ENCODE peak calls at places on chromosome 9, in seven cellular contexts. One of them, this sample, is unnamed.

GRCh38 chr9:21770877-21771560 is 31.4 kb upstream of the MTAP start:
- DNase-seq in epithelial cell of esophagus: peak; percentile 82
- DNase-seq in BJ: peak; percentile 25
- DNase-seq in sigmoid colon: no peak
- DNase-seq in body of pancreas: no peak
- DNase-seq in CD8-positive, alpha-beta T cell: no peak
- DNase-seq in endodermal cell: no peak
- DNase-seq in this sample: peak; percentile 93

GRCh38 chr9:100206899-100207298 is 107.9 kb downstream of the INVS start:
- DNase-seq in epithelial cell of esophagus: peak; percentile 52
- DNase-seq in BJ: no peak
- DNase-seq in sigmoid colon: no peak
- DNase-seq in body of pancreas: no peak
- DNase-seq in CD8-positive, alpha-beta T cell: no peak
- DNase-seq in endodermal cell: no peak
- DNase-seq in this sample: no peak

GRCh38 chr9:686381-686813 is 155.1 kb upstream of the DMRT1 start:
- DNase-seq in epithelial cell of esophagus: peak; percentile 97
- DNase-seq in BJ: no peak
- DNase-seq in sigmoid colon: no peak
- DNase-seq in body of pancreas: no peak
- DNase-seq in CD8-positive, alpha-beta T cell: no peak
- DNase-seq in endodermal cell: no peak
- DNase-seq in this sample: no peak

GRCh38 chr9:126638571-126639132 is 24.9 kb downstream of the LMX1B start:
- DNase-seq in epithelial cell of esophagus: peak; percentile 53
- DNase-seq in BJ: no peak
- DNase-seq in sigmoid colon: no peak
- DNase-seq in body of pancreas: peak; percentile 18
- DNase-seq in CD8-positive, alpha-beta T cell: no peak
- DNase-seq in endodermal cell: peak; percentile 86
- DNase-seq in this sample: no peak

GRCh38 chr9:94631599-94631998 is 7.7 kb downstream of the FBP1 start:
- DNase-seq in epithelial cell of esophagus: peak; percentile 24
- DNase-seq in BJ: no peak
- DNase-seq in sigmoid colon: no peak
- DNase-seq in body of pancreas: peak; percentile 29
- DNase-seq in CD8-positive, alpha-beta T cell: no peak
- DNase-seq in endodermal cell: peak; percentile 47
- DNase-seq in this sample: no peak

GRCh38 chr9:111743275-111743674 is 51.5 kb downstream of the SHOC1 start:
- DNase-seq in epithelial cell of esophagus: peak; percentile 97
- DNase-seq in BJ: no peak
- DNase-seq in sigmoid colon: no peak
- DNase-seq in body of pancreas: no peak
- DNase-seq in CD8-positive, alpha-beta T cell: no peak
- DNase-seq in endodermal cell: no peak
- DNase-seq in this sample: no peak

GRCh38 chr9:128863647-128864046 is 18.1 kb downstream of the KYAT1 start:
- DNase-seq in epithelial cell of esophagus: peak; percentile 65
- DNase-seq in BJ: no peak
- DNase-seq in sigmoid colon: peak; percentile 88
- DNase-seq in body of pancreas: peak; percentile 83
- DNase-seq in CD8-positive, alpha-beta T cell: peak; percentile 80
- DNase-seq in endodermal cell: peak; percentile 97
- DNase-seq in this sample: no peak

GRCh38 chr9:121725008-121725795 is 73.8 kb downstream of the DAB2IP start:
- DNase-seq in epithelial cell of esophagus: peak; percentile 97
- DNase-seq in BJ: peak; percentile 97
- DNase-seq in sigmoid colon: peak; percentile 99
- DNase-seq in body of pancreas: peak; percentile 92
- DNase-seq in CD8-positive, alpha-beta T cell: no peak
- DNase-seq in endodermal cell: no peak
- DNase-seq in this sample: peak; percentile 98

GRCh38 chr9:27870404-27870803 is 297.1 kb upstream of the C9orf72 start:
- DNase-seq in epithelial cell of esophagus: peak; percentile 75
- DNase-seq in BJ: no peak
- DNase-seq in sigmoid colon: no peak
- DNase-seq in body of pancreas: no peak
- DNase-seq in CD8-positive, alpha-beta T cell: no peak
- DNase-seq in endodermal cell: no peak
- DNase-seq in this sample: no peak

GRCh38 chr9:14340994-14341393 is 27.1 kb upstream of the NFIB start:
- DNase-seq in epithelial cell of esophagus: no peak
- DNase-seq in BJ: no peak
- DNase-seq in sigmoid colon: no peak
- DNase-seq in body of pancreas: no peak
- DNase-seq in CD8-positive, alpha-beta T cell: no peak
- DNase-seq in endodermal cell: no peak
- DNase-seq in this sample: no peak

GRCh38 chr9:136050266-136050705 is 44.8 kb downstream of the NACC2 start:
- DNase-seq in epithelial cell of esophagus: no peak
- DNase-seq in BJ: no peak
- DNase-seq in sigmoid colon: peak; percentile 70
- DNase-seq in body of pancreas: no peak
- DNase-seq in CD8-positive, alpha-beta T cell: no peak
- DNase-seq in endodermal cell: peak; percentile 60
- DNase-seq in this sample: no peak

DNA sequence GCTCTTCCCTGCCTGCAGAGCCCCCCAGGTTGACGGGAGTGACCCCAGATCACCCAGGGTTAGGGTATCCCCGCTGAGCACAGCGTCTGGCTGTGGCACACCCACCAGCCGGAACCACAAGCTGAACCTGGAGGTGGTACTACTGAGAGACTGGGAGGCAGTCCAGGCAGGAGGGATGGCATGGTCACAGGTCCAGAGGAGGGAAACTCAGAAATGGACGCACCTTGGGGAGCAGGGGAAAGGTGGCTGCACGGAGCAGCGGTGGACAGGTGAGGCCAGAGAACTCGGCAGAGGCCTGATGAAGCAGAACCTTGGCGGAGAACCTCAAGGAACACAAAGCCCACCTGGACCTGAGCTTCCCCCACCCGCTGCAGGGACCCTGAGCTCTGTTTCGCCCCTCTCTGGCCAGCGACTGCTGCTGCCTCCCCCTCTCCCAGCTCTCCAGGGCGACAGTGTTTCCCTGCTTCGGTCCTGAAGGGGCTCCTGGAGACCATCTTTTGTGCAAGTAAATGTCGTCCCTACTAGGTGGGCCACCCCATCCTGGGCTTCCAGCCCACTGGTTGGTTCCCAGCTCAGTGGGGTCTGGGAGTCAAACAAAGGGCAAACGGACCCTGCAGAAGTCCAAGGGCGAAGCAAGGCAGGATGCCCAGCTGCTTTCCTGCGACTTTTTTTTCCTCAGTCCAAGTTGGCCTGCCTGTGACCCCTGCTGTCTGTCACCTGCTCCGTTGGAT is 845 bp downstream of the ADGRD2 start:
- DNase-seq in epithelial cell of esophagus: no peak
- DNase-seq in BJ: no peak
- DNase-seq in sigmoid colon: no peak
- DNase-seq in body of pancreas: no peak
- DNase-seq in CD8-positive, alpha-beta T cell: no peak
- DNase-seq in endodermal cell: peak; percentile 63
- DNase-seq in this sample: no peak
- H3K4me3 ChIP-seq in epithelial cell of esophagus: no peak overlapping the region
- H3K4me3 ChIP-seq in BJ: no peak overlapping the region
- H3K4me3 ChIP-seq in sigmoid colon: no peak overlapping the region
- H3K4me3 ChIP-seq in body of pancreas: no peak overlapping the region
- H3K4me3 ChIP-seq in CD8-positive, alpha-beta T cell: no peak overlapping the region
- H3K4me3 ChIP-seq in endodermal cell: peak overlapping the region; percentile 66
- H3K4me3 ChIP-seq in this sample: peak overlapping the region; percentile 22

GRCh38 chr9:89985078-89985477 is 380.3 kb downstream of the GADD45G start:
- DNase-seq in epithelial cell of esophagus: no peak
- DNase-seq in BJ: no peak
- DNase-seq in sigmoid colon: no peak
- DNase-seq in body of pancreas: no peak
- DNase-seq in CD8-positive, alpha-beta T cell: no peak
- DNase-seq in endodermal cell: no peak
- DNase-seq in this sample: no peak

GRCh38 chr9:89982016-89982415 is 377.2 kb downstream of the GADD45G start:
- DNase-seq in epithelial cell of esophagus: no peak
- DNase-seq in BJ: no peak
- DNase-seq in sigmoid colon: no peak
- DNase-seq in body of pancreas: no peak
- DNase-seq in CD8-positive, alpha-beta T cell: no peak
- DNase-seq in endodermal cell: no peak
- DNase-seq in this sample: no peak

GRCh38 chr9:89986190-89986589 is 381.4 kb downstream of the GADD45G start:
- DNase-seq in epithelial cell of esophagus: peak; percentile 18
- DNase-seq in BJ: no peak
- DNase-seq in sigmoid colon: no peak
- DNase-seq in body of pancreas: no peak
- DNase-seq in CD8-positive, alpha-beta T cell: no peak
- DNase-seq in endodermal cell: no peak
- DNase-seq in this sample: no peak

GRCh38 chr9:89984214-89984613 is 379.4 kb downstream of the GADD45G start:
- DNase-seq in epithelial cell of esophagus: peak; percentile 87
- DNase-seq in BJ: no peak
- DNase-seq in sigmoid colon: no peak
- DNase-seq in body of pancreas: no peak
- DNase-seq in CD8-positive, alpha-beta T cell: no peak
- DNase-seq in endodermal cell: no peak
- DNase-seq in this sample: no peak

DNA sequence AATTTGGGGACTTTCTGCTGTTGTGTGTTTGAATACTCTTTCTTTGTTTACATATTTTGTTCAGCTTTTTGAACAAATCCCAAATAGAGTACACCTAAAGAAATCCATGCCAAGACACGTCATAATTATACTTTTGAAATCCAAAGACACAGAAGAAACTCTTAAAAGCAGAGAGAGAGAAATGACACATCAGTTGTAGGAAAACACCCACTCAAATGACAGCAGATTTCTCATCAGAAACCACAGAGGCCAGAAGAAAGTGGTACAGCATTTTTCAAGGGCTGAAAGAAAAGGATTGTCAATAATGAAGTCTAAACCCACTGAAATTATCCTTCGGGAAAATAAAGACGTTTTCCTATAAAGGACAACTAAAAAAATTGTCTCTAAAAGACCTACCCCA is 378.6 kb downstream of the GADD45G start:
- DNase-seq in epithelial cell of esophagus: peak; percentile 70
- DNase-seq in BJ: no peak
- DNase-seq in sigmoid colon: no peak
- DNase-seq in body of pancreas: no peak
- DNase-seq in CD8-positive, alpha-beta T cell: no peak
- DNase-seq in endodermal cell: no peak
- DNase-seq in this sample: no peak
- TF ChIP-seq CTCF in epithelial cell of esophagus: no peak
- TF ChIP-seq CTCF in BJ: no peak
- TF ChIP-seq CTCF in sigmoid colon: no peak
- TF ChIP-seq CTCF in body of pancreas: no peak
- TF ChIP-seq CTCF in CD8-positive, alpha-beta T cell: no peak
- TF ChIP-seq CTCF in endodermal cell: no peak
- TF ChIP-seq CTCF in this sample: no peak

GRCh38 chr9:92721548-92721947 is 43.1 kb downstream of the BICD2 start:
- DNase-seq in epithelial cell of esophagus: no peak
- DNase-seq in BJ: no peak
- DNase-seq in sigmoid colon: no peak
- DNase-seq in body of pancreas: no peak
- DNase-seq in CD8-positive, alpha-beta T cell: no peak
- DNase-seq in endodermal cell: no peak
- DNase-seq in this sample: no peak

GRCh38 chr9:92720209-92720765 is 44.3 kb downstream of the BICD2 start:
- DNase-seq in epithelial cell of esophagus: no peak
- DNase-seq in BJ: no peak
- DNase-seq in sigmoid colon: no peak
- DNase-seq in body of pancreas: no peak
- DNase-seq in CD8-positive, alpha-beta T cell: no peak
- DNase-seq in endodermal cell: no peak
- DNase-seq in this sample: no peak

GRCh38 chr9:92719028-92719647 is 45.5 kb downstream of the BICD2 start:
- DNase-seq in epithelial cell of esophagus: no peak
- DNase-seq in BJ: no peak
- DNase-seq in sigmoid colon: no peak
- DNase-seq in body of pancreas: no peak
- DNase-seq in CD8-positive, alpha-beta T cell: no peak
- DNase-seq in endodermal cell: no peak
- DNase-seq in this sample: no peak

GRCh38 chr9:92722386-92723298 is 42.0 kb downstream of the BICD2 start:
- DNase-seq in epithelial cell of esophagus: no peak
- DNase-seq in BJ: no peak
- DNase-seq in sigmoid colon: no peak
- DNase-seq in body of pancreas: no peak
- DNase-seq in CD8-positive, alpha-beta T cell: no peak
- DNase-seq in endodermal cell: no peak
- DNase-seq in this sample: no peak

GRCh38 chr9:92720807-92721535 is 43.7 kb downstream of the BICD2 start:
- DNase-seq in epithelial cell of esophagus: no peak
- DNase-seq in BJ: no peak
- DNase-seq in sigmoid colon: no peak
- DNase-seq in body of pancreas: no peak
- DNase-seq in CD8-positive, alpha-beta T cell: no peak
- DNase-seq in endodermal cell: no peak
- DNase-seq in this sample: no peak
- H3K4me3 ChIP-seq in epithelial cell of esophagus: no peak overlapping the region
- H3K4me3 ChIP-seq in BJ: no peak overlapping the region
- H3K4me3 ChIP-seq in sigmoid colon: no peak overlapping the region
- H3K4me3 ChIP-seq in body of pancreas: no peak overlapping the region
- H3K4me3 ChIP-seq in CD8-positive, alpha-beta T cell: no peak overlapping the region
- H3K4me3 ChIP-seq in endodermal cell: no peak overlapping the region
- H3K4me3 ChIP-seq in this sample: no peak overlapping the region

GRCh38 chr9:120441446-120442279 is 138.3 kb downstream of the CDK5RAP2 start:
- DNase-seq in epithelial cell of esophagus: peak; percentile 82
- DNase-seq in BJ: peak; percentile 41
- DNase-seq in sigmoid colon: no peak
- DNase-seq in body of pancreas: no peak
- DNase-seq in CD8-positive, alpha-beta T cell: no peak
- DNase-seq in endodermal cell: no peak
- DNase-seq in this sample: no peak

GRCh38 chr9:120438111-120438510 is 141.9 kb downstream of the CDK5RAP2 start:
- DNase-seq in epithelial cell of esophagus: peak; percentile 54
- DNase-seq in BJ: no peak
- DNase-seq in sigmoid colon: no peak
- DNase-seq in body of pancreas: no peak
- DNase-seq in CD8-positive, alpha-beta T cell: no peak
- DNase-seq in endodermal cell: no peak
- DNase-seq in this sample: no peak

GRCh38 chr9:120440791-120441190 is 139.2 kb downstream of the CDK5RAP2 start:
- DNase-seq in epithelial cell of esophagus: peak; percentile 51
- DNase-seq in BJ: no peak
- DNase-seq in sigmoid colon: no peak
- DNase-seq in body of pancreas: no peak
- DNase-seq in CD8-positive, alpha-beta T cell: no peak
- DNase-seq in endodermal cell: no peak
- DNase-seq in this sample: no peak

GRCh38 chr9:120436937-120437592 is 142.9 kb downstream of the CDK5RAP2 start:
- DNase-seq in epithelial cell of esophagus: no peak
- DNase-seq in BJ: no peak
- DNase-seq in sigmoid colon: peak; percentile 66
- DNase-seq in body of pancreas: peak; percentile 15
- DNase-seq in CD8-positive, alpha-beta T cell: no peak
- DNase-seq in endodermal cell: no peak
- DNase-seq in this sample: no peak

DNA sequence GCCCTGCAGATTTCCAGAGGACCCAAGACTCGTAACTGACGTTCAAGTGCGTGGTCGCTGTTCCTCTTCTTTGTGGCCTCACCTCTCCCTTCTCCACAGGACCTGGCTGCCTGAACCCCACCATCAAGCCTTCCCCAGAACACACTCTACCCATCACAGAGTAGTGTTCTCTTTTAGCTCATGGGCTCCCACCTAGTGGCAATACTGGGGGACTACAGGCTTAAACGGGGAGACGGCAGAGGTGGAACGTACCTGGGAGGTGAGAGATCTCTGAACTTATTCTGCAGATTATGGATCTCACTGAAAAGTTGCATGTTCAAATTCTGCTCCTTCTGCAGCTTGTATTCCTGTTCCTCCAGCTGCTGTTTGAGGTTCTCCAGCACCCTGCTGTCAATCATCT is 140.8 kb downstream of the CDK5RAP2 start:
- DNase-seq in epithelial cell of esophagus: peak; percentile 48
- DNase-seq in BJ: no peak
- DNase-seq in sigmoid colon: no peak
- DNase-seq in body of pancreas: no peak
- DNase-seq in CD8-positive, alpha-beta T cell: no peak
- DNase-seq in endodermal cell: peak; percentile 80
- DNase-seq in this sample: no peak
- TF ChIP-seq CTCF in epithelial cell of esophagus: peak; percentile 58
- TF ChIP-seq CTCF in BJ: peak; percentile 64
- TF ChIP-seq CTCF in sigmoid colon: no peak
- TF ChIP-seq CTCF in body of pancreas: no peak
- TF ChIP-seq CTCF in CD8-positive, alpha-beta T cell: peak; percentile 31
- TF ChIP-seq CTCF in endodermal cell: peak; percentile 76
- TF ChIP-seq CTCF in this sample: peak; percentile 71